ENCODE peak calls at places on chromosomes 13 and 19, in ten cellular contexts. A is stimulated activated CD4-positive, alpha-beta T cell treated with anti-CD3 and anti-CD28 coated beads, Interleukin-2, amount 100 ng/mL, for 48 hours; I is mucosa of gallbladder; X is effector CD4-positive, alpha-beta T cell; O is T-helper 1 cell; N is midbrain; P is NCI-H460; C is activated CD8-positive, alpha-beta memory T cell treated with anti-CD3 and anti-CD28 coated beads for 1 hour; Q is omental fat pad; R is epithelial cell of esophagus. B is an unnamed sample.

GRCh38 chr19:37933965-37934364 is 27.0 kb downstream of the SIPA1L3 start:
- DNase-seq in A (no peak), I (peak; percentile 87), X (no peak), O (no peak), N (no peak), P (no peak), C (no peak), Q (no peak), R (peak; percentile 75), B (no peak)

GRCh38 chr13:61286148-61286745 is 129.4 kb downstream of the PCDH20 start:
- DNase-seq in A (no peak), I (no peak), X (no peak), O (no peak), N (no peak), P (peak; percentile 12), C (no peak), Q (no peak), R (peak; percentile 21), B (peak; percentile 1)

GRCh38 chr13:98798849-98799645 is 46.6 kb upstream of the SLC15A1 start:
- DNase-seq in A (no peak), I (no peak), X (no peak), O (no peak), N (no peak), P (no peak), C (no peak), Q (no peak), R (no peak), B (no peak)

GRCh38 chr13:51887441-51887840 is 25.7 kb downstream of the CCDC70 start:
- DNase-seq in A (no peak), I (no peak), X (no peak), O (no peak), N (no peak), P (no peak), C (no peak), Q (no peak), R (peak; percentile 56), B (no peak)

GRCh38 chr19:29785955-29786589 is 25.7 kb upstream of the CCNE1 start:
- DNase-seq in A (peak; percentile 19), I (no peak), X (no peak), O (no peak), N (no peak), P (no peak), C (no peak), Q (no peak), R (no peak), B (no peak)

GRCh38 chr13:37132211-37132610 is 26.7 kb upstream of the CSNK1A1L start:
- DNase-seq in A (no peak), I (no peak), X (no peak), O (no peak), N (no peak), P (no peak), C (no peak), Q (no peak), R (no peak), B (no peak)

GRCh38 chr13:33129094-33129832 is 113.0 kb downstream of the KL start:
- DNase-seq in A (no peak), I (no peak), X (no peak), O (no peak), N (no peak), P (no peak), C (no peak), Q (no peak), R (no peak), B (no peak)

GRCh38 chr13:40619479-40619814 is 47.0 kb downstream of the FOXO1 start:
- DNase-seq in A (no peak), I (no peak), X (no peak), O (no peak), N (no peak), P (no peak), C (no peak), Q (no peak), R (no peak), B (no peak)

GRCh38 chr19:33998302-33998701 is 174.0 kb upstream of the LSM14A start:
- DNase-seq in A (no peak), I (no peak), X (no peak), O (no peak), N (no peak), P (no peak), C (no peak), Q (no peak), R (no peak), B (no peak)

GRCh38 chr13:45833663-45834062 is 17.9 kb downstream of the SIAH3 start:
- DNase-seq in A (no peak), I (peak; percentile 75), X (no peak), O (no peak), N (no peak), P (no peak), C (no peak), Q (no peak), R (peak; percentile 72), B (peak; percentile 17)

GRCh38 chr13:62119739-62120700 is 704.4 kb upstream of the PCDH20 start:
- DNase-seq in A (no peak), I (no peak), X (no peak), O (no peak), N (peak; percentile 48), P (peak; percentile 16), C (no peak), Q (no peak), R (peak; percentile 18), B (no peak)

GRCh38 chr13:34883381-34883780 is 58.7 kb upstream of the NBEA start:
- DNase-seq in A (no peak), I (no peak), X (no peak), O (no peak), N (no peak), P (no peak), C (no peak), Q (no peak), R (no peak), B (no peak)

GRCh38 chr13:45393941-45394570 is 24.1 kb downstream of the SLC25A30 start:
- DNase-seq in A (no peak), I (peak; percentile 51), X (no peak), O (no peak), N (peak; percentile 37), P (peak; percentile 26), C (no peak), Q (no peak), R (peak; percentile 75), B (no peak)